ENCODE peak calls at places on chromosomes 2 and 18, in four cellular contexts. T, W, R and D are unnamed samples.

GRCh38 chr18:9741821-9742541 is 33.9 kb downstream of the RAB31 start:
- DNase-seq in R (no peak), T (no peak), W (peak), D (peak)

GRCh38 chr2:182144039-182144779 is 158.6 kb downstream of the PPP1R1C start:
- DNase-seq in T (no peak), R (no peak), W (no peak), D (no peak)

GRCh38 chr2:219285894-219286425 is 6.8 kb downstream of the DNAJB2 start:
- DNase-seq in R (no peak), T (no peak), W (no peak), D (no peak)

GRCh38 chr2:51335072-51336058 is 303.4 kb upstream of the NRXN1 start:
- DNase-seq in W (no peak), R (no peak), T (no peak), D (no peak)

GRCh38 chr2:21667638-21668037 is 543.9 kb downstream of the TDRD15 start:
- DNase-seq in W (no peak), R (no peak), T (no peak), D (no peak)

GRCh38 chr18:61735564-61736102 is 157.2 kb downstream of the RNF152 start:
- DNase-seq in T (no peak), R (no peak), W (no peak), D (no peak)

GRCh38 chr2:208046686-208047085 is 21.4 kb upstream of the PLEKHM3 start:
- DNase-seq in T (no peak), W (no peak), R (no peak), D (no peak)

GRCh38 chr2:1739961-1740713 is 4.2 kb downstream of the PXDN start:
- DNase-seq in T (peak), R (no peak), W (no peak), D (no peak)

GRCh38 chr2:240557808-240558207 is at the start of gene ANKMY1:
- DNase-seq in R (peak), T (peak), W (peak), D (no peak)

GRCh38 chr2:63347361-63347760 is 240.9 kb downstream of the WDPCP start:
- DNase-seq in R (no peak), T (no peak), W (no peak), D (no peak)

GRCh38 chr2:98484652-98485452 is 40.2 kb downstream of the INPP4A start:
- DNase-seq in R (no peak), T (no peak), W (no peak), D (no peak)

GRCh38 chr2:880201-880970 is 70.3 kb upstream of the SNTG2 start:
- DNase-seq in R (no peak), T (no peak), W (no peak), D (no peak)

GRCh38 chr2:27756091-27756490 is 15.4 kb upstream of the MRPL33 start:
- DNase-seq in T (no peak), R (no peak), W (no peak), D (no peak)

GRCh38 chr2:231604101-231604684 is 11.5 kb downstream of the TEX44 start:
- DNase-seq in W (no peak), R (no peak), T (peak), D (peak)

GRCh38 chr2:113887393-113887792 is 2.5 kb upstream of the ACTR3 start:
- DNase-seq in W (no peak), T (no peak), R (no peak), D (no peak)

GRCh38 chr2:44936275-44936674 is 5.2 kb upstream of the SIX3 start:
- DNase-seq in W (no peak), R (no peak), T (no peak), D (no peak)

GRCh38 chr18:42052137-42052708 is 97.2 kb downstream of the PIK3C3 start:
- DNase-seq in R (no peak), W (no peak), T (no peak), D (no peak)

GRCh38 chr18:79611040-79611681 is 68.4 kb upstream of the CTDP1 start:
- DNase-seq in T (no peak), W (no peak), R (no peak), D (no peak)

GRCh38 chr2:19675856-19676460 is 225.8 kb downstream of the TTC32 start:
- DNase-seq in W (no peak), T (no peak), R (no peak), D (no peak)

GRCh38 chr2:23441414-23441813 is 56.4 kb downstream of the KLHL29 start:
- DNase-seq in T (no peak), R (no peak), W (no peak), D (no peak)

GRCh38 chr2:86566828-86567205 is 3.6 kb upstream of the CHMP3 start:
- DNase-seq in W (no peak), T (no peak), R (no peak), D (no peak)

GRCh38 chr2:85133751-85134254 is 611 bp downstream of the TCF7L1 start:
- DNase-seq in R (no peak), W (no peak), T (no peak), D (no peak)

GRCh38 chr18:57970356-57971095 is 73.5 kb upstream of the NEDD4L start:
- DNase-seq in W (peak), R (no peak), T (no peak), D (no peak)

GRCh38 chr2:54859997-54860701 is 136.7 kb downstream of the EML6 start:
- DNase-seq in R (no peak), T (no peak), W (no peak), D (peak)

GRCh38 chr18:32333781-32334180 is 136.9 kb downstream of the GAREM1 start:
- DNase-seq in R (no peak), W (no peak), T (no peak), D (no peak)

GRCh38 chr18:12745095-12745820 is 42.4 kb downstream of the PSMG2 start:
- DNase-seq in R (no peak), W (no peak), T (no peak), D (no peak)